ENCODE peak calls at places on chromosomes 2 and 18, in four cellular contexts. One of them, this sample, is unnamed.

GRCh38 chr2:216553841-216554240 is 55.2 kb downstream of the RPL37A start:
- DNase-seq in NCI-H510A treated with DMSO at 0.1 percent for 48 hours: no peak
- DNase-seq in HFFc6: no peak
- DNase-seq in activated gamma-delta T cell treated with Interleukin-2 at 50 U/mL for 16 hours: no peak
- DNase-seq in this sample: no peak

GRCh38 chr2:58428286-58428552 is 187.1 kb upstream of the FANCL start:
- DNase-seq in activated gamma-delta T cell treated with Interleukin-2 at 50 U/mL for 16 hours: no peak
- DNase-seq in HFFc6: no peak
- DNase-seq in NCI-H510A treated with DMSO at 0.1 percent for 48 hours: peak
- DNase-seq in this sample: no peak

GRCh38 chr2:28905533-28905932 is 11.1 kb downstream of the WDR43 start:
- DNase-seq in HFFc6: no peak
- DNase-seq in activated gamma-delta T cell treated with Interleukin-2 at 50 U/mL for 16 hours: no peak
- DNase-seq in NCI-H510A treated with DMSO at 0.1 percent for 48 hours: no peak
- DNase-seq in this sample: no peak

GRCh38 chr18:31688601-31689000 is 4.2 kb upstream of the B4GALT6 start:
- DNase-seq in NCI-H510A treated with DMSO at 0.1 percent for 48 hours: no peak
- DNase-seq in HFFc6: no peak
- DNase-seq in activated gamma-delta T cell treated with Interleukin-2 at 50 U/mL for 16 hours: no peak
- DNase-seq in this sample: no peak

GRCh38 chr18:79498662-79499061 is 102.9 kb downstream of the NFATC1 start:
- DNase-seq in HFFc6: no peak
- DNase-seq in NCI-H510A treated with DMSO at 0.1 percent for 48 hours: no peak
- DNase-seq in activated gamma-delta T cell treated with Interleukin-2 at 50 U/mL for 16 hours: no peak
- DNase-seq in this sample: no peak

GRCh38 chr2:174036825-174037224 is 71.7 kb upstream of the SP3 start:
- DNase-seq in HFFc6: no peak
- DNase-seq in NCI-H510A treated with DMSO at 0.1 percent for 48 hours: no peak
- DNase-seq in activated gamma-delta T cell treated with Interleukin-2 at 50 U/mL for 16 hours: no peak
- DNase-seq in this sample: no peak

GRCh38 chr2:240917684-240918257 is 11.6 kb downstream of the CROCC2 start:
- DNase-seq in activated gamma-delta T cell treated with Interleukin-2 at 50 U/mL for 16 hours: no peak
- DNase-seq in HFFc6: no peak
- DNase-seq in NCI-H510A treated with DMSO at 0.1 percent for 48 hours: no peak
- DNase-seq in this sample: no peak

GRCh38 chr2:2849464-2850217 is 518.6 kb upstream of the MYT1L start:
- DNase-seq in HFFc6: no peak
- DNase-seq in NCI-H510A treated with DMSO at 0.1 percent for 48 hours: no peak
- DNase-seq in activated gamma-delta T cell treated with Interleukin-2 at 50 U/mL for 16 hours: no peak
- DNase-seq in this sample: no peak

GRCh38 chr2:168992591-168993349 is 38.4 kb downstream of the ABCB11 start:
- DNase-seq in activated gamma-delta T cell treated with Interleukin-2 at 50 U/mL for 16 hours: no peak
- DNase-seq in HFFc6: no peak
- DNase-seq in NCI-H510A treated with DMSO at 0.1 percent for 48 hours: no peak
- DNase-seq in this sample: no peak

GRCh38 chr2:231334179-231334930 is 61.2 kb upstream of the B3GNT7 start:
- DNase-seq in activated gamma-delta T cell treated with Interleukin-2 at 50 U/mL for 16 hours: no peak
- DNase-seq in HFFc6: no peak
- DNase-seq in NCI-H510A treated with DMSO at 0.1 percent for 48 hours: no peak
- DNase-seq in this sample: no peak

GRCh38 chr2:146572598-146572997 is 1272.2 kb upstream of the ACVR2A start:
- DNase-seq in HFFc6: peak
- DNase-seq in activated gamma-delta T cell treated with Interleukin-2 at 50 U/mL for 16 hours: no peak
- DNase-seq in NCI-H510A treated with DMSO at 0.1 percent for 48 hours: no peak
- DNase-seq in this sample: peak

GRCh38 chr2:220847587-220847986 is 724.5 kb downstream of the EPHA4 start:
- DNase-seq in NCI-H510A treated with DMSO at 0.1 percent for 48 hours: no peak
- DNase-seq in activated gamma-delta T cell treated with Interleukin-2 at 50 U/mL for 16 hours: no peak
- DNase-seq in HFFc6: peak
- DNase-seq in this sample: peak

GRCh38 chr18:79494936-79495335 is 99.2 kb downstream of the NFATC1 start:
- DNase-seq in NCI-H510A treated with DMSO at 0.1 percent for 48 hours: no peak
- DNase-seq in activated gamma-delta T cell treated with Interleukin-2 at 50 U/mL for 16 hours: no peak
- DNase-seq in HFFc6: no peak
- DNase-seq in this sample: no peak

GRCh38 chr2:101047075-101047766 is 45.1 kb downstream of the RPL31 start:
- DNase-seq in NCI-H510A treated with DMSO at 0.1 percent for 48 hours: no peak
- DNase-seq in activated gamma-delta T cell treated with Interleukin-2 at 50 U/mL for 16 hours: no peak
- DNase-seq in HFFc6: no peak
- DNase-seq in this sample: peak

GRCh38 chr2:100902833-100903405 is 83.0 kb downstream of the NPAS2 start:
- DNase-seq in HFFc6: peak
- DNase-seq in activated gamma-delta T cell treated with Interleukin-2 at 50 U/mL for 16 hours: no peak
- DNase-seq in NCI-H510A treated with DMSO at 0.1 percent for 48 hours: no peak
- DNase-seq in this sample: peak

GRCh38 chr2:187935126-187935525 is 356.5 kb upstream of the GULP1 start:
- DNase-seq in NCI-H510A treated with DMSO at 0.1 percent for 48 hours: no peak
- DNase-seq in HFFc6: no peak
- DNase-seq in activated gamma-delta T cell treated with Interleukin-2 at 50 U/mL for 16 hours: no peak
- DNase-seq in this sample: no peak

GRCh38 chr2:196113061-196113974 is 44.7 kb upstream of the DNAH7 start:
- DNase-seq in NCI-H510A treated with DMSO at 0.1 percent for 48 hours: no peak
- DNase-seq in activated gamma-delta T cell treated with Interleukin-2 at 50 U/mL for 16 hours: no peak
- DNase-seq in HFFc6: peak
- DNase-seq in this sample: peak

GRCh38 chr18:28961669-28962228 is 784.8 kb upstream of the CDH2 start:
- DNase-seq in NCI-H510A treated with DMSO at 0.1 percent for 48 hours: peak
- DNase-seq in activated gamma-delta T cell treated with Interleukin-2 at 50 U/mL for 16 hours: no peak
- DNase-seq in HFFc6: peak
- DNase-seq in this sample: peak

GRCh38 chr2:217943379-217944321 is 59.1 kb downstream of the TNS1 start:
- DNase-seq in NCI-H510A treated with DMSO at 0.1 percent for 48 hours: peak
- DNase-seq in HFFc6: peak
- DNase-seq in activated gamma-delta T cell treated with Interleukin-2 at 50 U/mL for 16 hours: no peak
- DNase-seq in this sample: peak

GRCh38 chr18:49486617-49486958 is 446 bp downstream of the C18orf32 start:
- DNase-seq in NCI-H510A treated with DMSO at 0.1 percent for 48 hours: peak
- DNase-seq in activated gamma-delta T cell treated with Interleukin-2 at 50 U/mL for 16 hours: no peak
- DNase-seq in HFFc6: no peak
- DNase-seq in this sample: no peak